ENCODE peak calls at places on chromosomes 16 and 17, in nine cellular contexts. X is activated CD4-positive, alpha-beta T cell treated with anti-CD3 and anti-CD28 coated beads, Interleukin-2, amount 50 U/mL, for 48 hours; V is stimulated activated CD4-positive, alpha-beta T cell treated with anti-CD3 and anti-CD28 coated beads, Interleukin-1b, Interleukin-23, amount 100 ng/mL, for 1 hour; H is endothelial cell; E is NCI-H1436; W is AML-193; M is activated naive CD8-positive, alpha-beta T cell treated with anti-CD3 and anti-CD28 coated beads, Interleukin-2, amount 50 U/mL, for 16 hours; P is HT-29; Q is cardiac fibroblast. I is an unnamed sample.

GRCh38 chr17:61407211-61407911 is 7.7 kb downstream of the TBX2 start:
- DNase-seq in X (no peak), W (no peak), Q (peak), P (no peak), V (no peak), E (no peak), M (no peak), H (peak), I (peak)

GRCh38 chr17:40065041-40065770 is 2.4 kb downstream of the THRA start:
- DNase-seq in H (no peak), X (no peak), M (no peak), P (no peak), V (no peak), W (no peak), E (no peak), Q (peak), I (peak)

GRCh38 chr17:29918922-29919856 is 10.8 kb downstream of the SSH2 start:
- DNase-seq in W (peak), H (no peak), M (no peak), V (no peak), P (no peak), X (no peak), E (no peak), Q (peak), I (no peak)

GRCh38 chr17:2688351-2689342 is 22.9 kb downstream of the CLUH start:
- DNase-seq in E (no peak), M (no peak), H (no peak), X (no peak), V (no peak), P (no peak), Q (no peak), W (no peak), I (peak)

GRCh38 chr17:64786337-64786736 is 124.2 kb upstream of the SMURF2 start:
- DNase-seq in M (no peak), W (no peak), H (no peak), X (no peak), Q (no peak), P (peak), V (no peak), E (no peak), I (no peak)

GRCh38 chr17:28173071-28173561 is 130.6 kb downstream of the NLK start:
- DNase-seq in H (no peak), E (no peak), W (no peak), M (no peak), X (no peak), V (no peak), P (no peak), Q (no peak), I (no peak)

GRCh38 chr17:67824735-67825626 is at the start of gene BPTF:
- DNase-seq in P (peak), M (peak), H (peak), V (peak), Q (peak), X (peak), W (peak), E (peak), I (peak)

GRCh38 chr16:9484436-9484835 is 393.0 kb downstream of the HAPSTR1 start:
- DNase-seq in P (no peak), E (no peak), W (no peak), Q (no peak), X (no peak), H (no peak), M (no peak), V (no peak), I (no peak)

GRCh38 chr16:46428108-46429061 is 192.8 kb downstream of the SHCBP1 start:
- DNase-seq in Q (no peak), P (no peak), V (no peak), W (no peak), E (no peak), M (no peak), H (no peak), X (no peak), I (no peak)

GRCh38 chr16:72085002-72085401 is 8.4 kb downstream of the TXNL4B start:
- DNase-seq in H (no peak), Q (no peak), W (no peak), X (no peak), V (no peak), P (no peak), M (no peak), E (no peak), I (no peak)

GRCh38 chr17:35536664-35537160 is 766 bp downstream of the SLFN12L start:
- DNase-seq in Q (no peak), E (no peak), W (peak), X (peak), M (no peak), H (no peak), P (no peak), V (no peak), I (no peak)

GRCh38 chr17:39573447-39574298 is 34.0 kb downstream of the NEUROD2 start:
- DNase-seq in E (peak), P (peak), H (peak), X (peak), M (no peak), Q (peak), V (no peak), W (peak), I (peak)

GRCh38 chr16:67961551-67961957 is 6.9 kb downstream of the SLC12A4 start:
- DNase-seq in Q (no peak), P (peak), W (no peak), X (no peak), H (no peak), V (no peak), E (peak), M (no peak), I (no peak)

GRCh38 chr17:64202683-64203430 is 60.2 kb downstream of the TEX2 start:
- DNase-seq in X (no peak), Q (peak), P (no peak), M (no peak), E (no peak), H (no peak), V (no peak), W (no peak), I (peak)

GRCh38 chr16:27547134-27547533 is 2.6 kb downstream of the GTF3C1 start:
- DNase-seq in X (peak), V (no peak), W (no peak), P (no peak), M (no peak), H (no peak), Q (peak), E (no peak), I (no peak)

GRCh38 chr16:24430937-24431760 is 108.2 kb upstream of the RBBP6 start:
- DNase-seq in Q (no peak), W (no peak), X (no peak), P (peak), H (no peak), V (no peak), M (no peak), E (no peak), I (no peak)

GRCh38 chr16:17724242-17724898 is 253.6 kb upstream of the XYLT1 start:
- DNase-seq in Q (peak), E (no peak), H (no peak), W (no peak), X (no peak), M (no peak), V (no peak), P (no peak), I (no peak)

GRCh38 chr17:19019041-19019941 is 14.7 kb upstream of the FAM83G start:
- DNase-seq in P (no peak), Q (no peak), X (no peak), E (peak), H (no peak), M (no peak), W (no peak), V (no peak), I (peak)

GRCh38 chr16:84999200-84999599 is 12.1 kb downstream of the ZDHHC7 start:
- DNase-seq in M (no peak), E (no peak), V (no peak), P (peak), X (no peak), Q (peak), W (no peak), H (no peak), I (no peak)

GRCh38 chr17:82228278-82228841 is 482 bp upstream of the SLC16A3 start:
- DNase-seq in X (peak), M (no peak), P (peak), Q (peak), V (no peak), W (peak), E (no peak), H (peak), I (peak)

GRCh38 chr16:49414651-49415050 is 41.0 kb downstream of the C16orf78 start:
- DNase-seq in P (no peak), X (no peak), E (no peak), Q (no peak), M (no peak), W (no peak), V (no peak), H (no peak), I (no peak)

GRCh38 chr17:64217249-64217652 is 45.8 kb downstream of the TEX2 start:
- DNase-seq in M (no peak), V (no peak), W (no peak), X (no peak), Q (no peak), H (no peak), P (no peak), E (no peak), I (no peak)

GRCh38 chr16:57473906-57474305 is 11.4 kb downstream of the POLR2C start:
- DNase-seq in X (no peak), H (no peak), E (no peak), W (no peak), Q (no peak), V (no peak), M (no peak), P (no peak), I (no peak)

GRCh38 chr16:68406458-68407041 is 41.8 kb downstream of the SMPD3 start:
- DNase-seq in Q (no peak), V (no peak), X (no peak), H (no peak), M (no peak), E (no peak), W (no peak), P (peak), I (peak)

GRCh38 chr16:49369638-49370219 is 3.9 kb upstream of the C16orf78 start:
- DNase-seq in X (no peak), V (no peak), H (no peak), M (no peak), Q (no peak), P (no peak), W (no peak), E (no peak), I (no peak)

GRCh38 chr17:82160081-82160480 is 52.6 kb downstream of the CCDC57 start:
- DNase-seq in X (no peak), P (no peak), E (no peak), H (no peak), V (no peak), M (no peak), Q (peak), W (no peak), I (no peak)